ENCODE peak calls at places on chromosome 22, in four cellular contexts. One of them, this sample, is unnamed.

GRCh38 chr22:19431641-19432091 is at the start of gene HIRA:
- DNase-seq in HepG2: peak
- DNase-seq in GM12878: no peak
- DNase-seq in H1: peak
- DNase-seq in this sample: no peak

GRCh38 chr22:26318975-26319374 is 110.1 kb upstream of the ASPHD2 start:
- DNase-seq in HepG2: peak
- DNase-seq in GM12878: no peak
- DNase-seq in H1: no peak
- DNase-seq in this sample: no peak

GRCh38 chr22:47201996-47202818 is 439.8 kb downstream of the TBC1D22A start:
- DNase-seq in HepG2: no peak
- DNase-seq in GM12878: no peak
- DNase-seq in H1: peak
- DNase-seq in this sample: no peak

GRCh38 chr22:20783844-20784723 is 10.2 kb downstream of the SERPIND1 start:
- DNase-seq in HepG2: peak
- DNase-seq in GM12878: peak
- DNase-seq in H1: peak
- DNase-seq in this sample: no peak

GRCh38 chr22:34105461-34106062 is 185.3 kb upstream of the LARGE1 start:
- DNase-seq in HepG2: peak
- DNase-seq in GM12878: no peak
- DNase-seq in H1: peak
- DNase-seq in this sample: peak

GRCh38 chr22:26401726-26402125 is 27.3 kb upstream of the ASPHD2 start:
- DNase-seq in HepG2: no peak
- DNase-seq in GM12878: no peak
- DNase-seq in H1: no peak
- DNase-seq in this sample: no peak

GRCh38 chr22:27850000-27850465 is 48.5 kb upstream of the MN1 start:
- DNase-seq in HepG2: peak
- DNase-seq in GM12878: no peak
- DNase-seq in H1: peak
- DNase-seq in this sample: peak

GRCh38 chr22:25364736-25365241 is 145.3 kb downstream of the CRYBB2 start:
- DNase-seq in HepG2: no peak
- DNase-seq in GM12878: no peak
- DNase-seq in H1: no peak
- DNase-seq in this sample: no peak

GRCh38 chr22:28023774-28024173 is 104.7 kb upstream of the PITPNB start:
- DNase-seq in HepG2: no peak
- DNase-seq in GM12878: no peak
- DNase-seq in H1: no peak
- DNase-seq in this sample: no peak

GRCh38 chr22:20239063-20239950 is 28.8 kb downstream of the RTN4R start:
- DNase-seq in HepG2: no peak
- DNase-seq in GM12878: no peak
- DNase-seq in H1: no peak
- DNase-seq in this sample: no peak

GRCh38 chr22:32622004-32622761 is 147.6 kb downstream of the FBXO7 start:
- DNase-seq in HepG2: peak
- DNase-seq in GM12878: no peak
- DNase-seq in H1: peak
- DNase-seq in this sample: peak

GRCh38 chr22:19641254-19641982 is 72.9 kb upstream of the SEPTIN5 start:
- DNase-seq in HepG2: no peak
- DNase-seq in GM12878: no peak
- DNase-seq in H1: peak
- DNase-seq in this sample: peak

GRCh38 chr22:30208631-30209603 is 37.6 kb downstream of the LIF start:
- DNase-seq in HepG2: peak
- DNase-seq in GM12878: no peak
- DNase-seq in H1: no peak
- DNase-seq in this sample: no peak

GRCh38 chr22:21634844-21635243 is 2.3 kb downstream of the CCDC116 start:
- DNase-seq in HepG2: no peak
- DNase-seq in GM12878: no peak
- DNase-seq in H1: no peak
- DNase-seq in this sample: no peak

GRCh38 chr22:32265882-32266767 is 11.0 kb upstream of the SLC5A4 start:
- DNase-seq in HepG2: peak
- DNase-seq in GM12878: no peak
- DNase-seq in H1: peak
- DNase-seq in this sample: peak

GRCh38 chr22:28799125-28799833 is 1.1 kb downstream of the XBP1 start:
- DNase-seq in HepG2: peak
- DNase-seq in GM12878: no peak
- DNase-seq in H1: no peak
- DNase-seq in this sample: no peak

GRCh38 chr22:44292007-44292370 is 20.8 kb downstream of the SHISAL1 start:
- DNase-seq in HepG2: no peak
- DNase-seq in GM12878: no peak
- DNase-seq in H1: no peak
- DNase-seq in this sample: peak

GRCh38 chr22:29255064-29255621 is 12.6 kb downstream of the RHBDD3 start:
- DNase-seq in HepG2: no peak
- DNase-seq in GM12878: no peak
- DNase-seq in H1: no peak
- DNase-seq in this sample: no peak

GRCh38 chr22:19524170-19525115 is at the start of gene CLDN5:
- DNase-seq in HepG2: no peak
- DNase-seq in GM12878: no peak
- DNase-seq in H1: peak
- DNase-seq in this sample: no peak

GRCh38 chr22:30890689-30891442 is 77.7 kb downstream of the MORC2 start:
- DNase-seq in HepG2: no peak
- DNase-seq in GM12878: no peak
- DNase-seq in H1: peak
- DNase-seq in this sample: peak

GRCh38 chr22:25334091-25334490 is 114.7 kb downstream of the CRYBB2 start:
- DNase-seq in HepG2: peak
- DNase-seq in GM12878: peak
- DNase-seq in H1: peak
- DNase-seq in this sample: peak

GRCh38 chr22:17922925-17923898 is 101.1 kb downstream of the MICAL3 start:
- DNase-seq in HepG2: no peak
- DNase-seq in GM12878: no peak
- DNase-seq in H1: no peak
- DNase-seq in this sample: no peak

GRCh38 chr22:27580311-27580897 is 221.2 kb downstream of the MN1 start:
- DNase-seq in HepG2: no peak
- DNase-seq in GM12878: no peak
- DNase-seq in H1: no peak
- DNase-seq in this sample: no peak

GRCh38 chr22:29523761-29524160 is 29.8 kb downstream of the THOC5 start:
- DNase-seq in HepG2: no peak
- DNase-seq in GM12878: no peak
- DNase-seq in H1: no peak
- DNase-seq in this sample: no peak

GRCh38 chr22:29093980-29094379 is 21.1 kb downstream of the KREMEN1 start:
- DNase-seq in HepG2: no peak
- DNase-seq in GM12878: no peak
- DNase-seq in H1: no peak
- DNase-seq in this sample: no peak

GRCh38 chr22:44596726-44597125 is 98.7 kb upstream of the RTL6 start:
- DNase-seq in HepG2: no peak
- DNase-seq in GM12878: no peak
- DNase-seq in H1: no peak
- DNase-seq in this sample: no peak

GRCh38 chr22:27240298-27240885 is 561.2 kb downstream of the MN1 start:
- DNase-seq in HepG2: no peak
- DNase-seq in GM12878: no peak
- DNase-seq in H1: no peak
- DNase-seq in this sample: no peak

GRCh38 chr22:21754523-21755128 is 19.0 kb upstream of the YPEL1 start:
- DNase-seq in HepG2: no peak
- DNase-seq in GM12878: no peak
- DNase-seq in H1: no peak
- DNase-seq in this sample: no peak

GRCh38 chr22:20229916-20230775 is 38.0 kb downstream of the RTN4R start:
- DNase-seq in HepG2: no peak
- DNase-seq in GM12878: no peak
- DNase-seq in H1: no peak
- DNase-seq in this sample: no peak

GRCh38 chr22:35337932-35338331 is 38.2 kb downstream of the TOM1 start:
- DNase-seq in HepG2: no peak
- DNase-seq in GM12878: no peak
- DNase-seq in H1: no peak
- DNase-seq in this sample: no peak

GRCh38 chr22:22103078-22103593 is 120.5 kb upstream of the TOP3B start:
- DNase-seq in HepG2: no peak
- DNase-seq in GM12878: no peak
- DNase-seq in H1: peak
- DNase-seq in this sample: no peak

GRCh38 chr22:44211946-44212930 is 31.5 kb downstream of the PARVG start:
- DNase-seq in HepG2: no peak
- DNase-seq in GM12878: no peak
- DNase-seq in H1: peak
- DNase-seq in this sample: no peak

GRCh38 chr22:21025266-21025665 is 7.1 kb downstream of the SLC7A4 start:
- DNase-seq in HepG2: no peak
- DNase-seq in GM12878: no peak
- DNase-seq in H1: no peak
- DNase-seq in this sample: no peak

GRCh38 chr22:20810645-20811044 is 36.7 kb downstream of the SERPIND1 start:
- DNase-seq in HepG2: no peak
- DNase-seq in GM12878: no peak
- DNase-seq in H1: no peak
- DNase-seq in this sample: no peak

GRCh38 chr22:30940655-30941362 is 27.8 kb downstream of the MORC2 start:
- DNase-seq in HepG2: no peak
- DNase-seq in GM12878: no peak
- DNase-seq in H1: no peak
- DNase-seq in this sample: no peak

GRCh38 chr22:27597703-27598444 is 203.7 kb downstream of the MN1 start:
- DNase-seq in HepG2: no peak
- DNase-seq in GM12878: no peak
- DNase-seq in H1: no peak
- DNase-seq in this sample: no peak

GRCh38 chr22:44519895-44520294 is 21.9 kb upstream of the RTL6 start:
- DNase-seq in HepG2: no peak
- DNase-seq in GM12878: no peak
- DNase-seq in H1: no peak
- DNase-seq in this sample: no peak

GRCh38 chr22:24216541-24217209 is 28.2 kb downstream of the GGT5 start:
- DNase-seq in HepG2: no peak
- DNase-seq in GM12878: peak
- DNase-seq in H1: no peak
- DNase-seq in this sample: no peak
- TF ChIP-seq ZNF274 in HepG2: no peak
- TF ChIP-seq ZNF274 in GM12878: no peak
- TF ChIP-seq ZNF274 in H1: no peak
- TF ChIP-seq ZNF274 in this sample: no peak

GRCh38 chr22:36900880-36901279 is 12.5 kb upstream of the CSF2RB start:
- DNase-seq in HepG2: no peak
- DNase-seq in GM12878: no peak
- DNase-seq in H1: peak
- DNase-seq in this sample: peak
- H3K4me3 ChIP-seq in HepG2: no peak
- H3K4me3 ChIP-seq in GM12878: peak
- H3K4me3 ChIP-seq in H1: peak
- H3K4me3 ChIP-seq in this sample: no peak

GRCh38 chr22:42680648-42681047 is 31.5 kb upstream of the CYB5R3 start:
- DNase-seq in HepG2: no peak
- DNase-seq in GM12878: no peak
- DNase-seq in H1: no peak
- DNase-seq in this sample: no peak

GRCh38 chr22:42684462-42685195 is 35.4 kb upstream of the CYB5R3 start:
- DNase-seq in HepG2: no peak
- DNase-seq in GM12878: no peak
- DNase-seq in H1: no peak
- DNase-seq in this sample: no peak

GRCh38 chr22:42682113-42682851 is 33.1 kb upstream of the CYB5R3 start:
- DNase-seq in HepG2: no peak
- DNase-seq in GM12878: no peak
- DNase-seq in H1: no peak
- DNase-seq in this sample: no peak

GRCh38 chr22:42685941-42686666 is 34.6 kb downstream of the A4GALT start:
- DNase-seq in HepG2: no peak
- DNase-seq in GM12878: no peak
- DNase-seq in H1: no peak
- DNase-seq in this sample: no peak

GRCh38 chr22:42683599-42684283 is 34.5 kb upstream of the CYB5R3 start:
- DNase-seq in HepG2: no peak
- DNase-seq in GM12878: no peak
- DNase-seq in H1: no peak
- DNase-seq in this sample: no peak
- TF ChIP-seq SUZ12 in HepG2: no peak
- TF ChIP-seq SUZ12 in GM12878: no peak
- TF ChIP-seq SUZ12 in H1: no peak
- TF ChIP-seq SUZ12 in this sample: no peak

DNA sequence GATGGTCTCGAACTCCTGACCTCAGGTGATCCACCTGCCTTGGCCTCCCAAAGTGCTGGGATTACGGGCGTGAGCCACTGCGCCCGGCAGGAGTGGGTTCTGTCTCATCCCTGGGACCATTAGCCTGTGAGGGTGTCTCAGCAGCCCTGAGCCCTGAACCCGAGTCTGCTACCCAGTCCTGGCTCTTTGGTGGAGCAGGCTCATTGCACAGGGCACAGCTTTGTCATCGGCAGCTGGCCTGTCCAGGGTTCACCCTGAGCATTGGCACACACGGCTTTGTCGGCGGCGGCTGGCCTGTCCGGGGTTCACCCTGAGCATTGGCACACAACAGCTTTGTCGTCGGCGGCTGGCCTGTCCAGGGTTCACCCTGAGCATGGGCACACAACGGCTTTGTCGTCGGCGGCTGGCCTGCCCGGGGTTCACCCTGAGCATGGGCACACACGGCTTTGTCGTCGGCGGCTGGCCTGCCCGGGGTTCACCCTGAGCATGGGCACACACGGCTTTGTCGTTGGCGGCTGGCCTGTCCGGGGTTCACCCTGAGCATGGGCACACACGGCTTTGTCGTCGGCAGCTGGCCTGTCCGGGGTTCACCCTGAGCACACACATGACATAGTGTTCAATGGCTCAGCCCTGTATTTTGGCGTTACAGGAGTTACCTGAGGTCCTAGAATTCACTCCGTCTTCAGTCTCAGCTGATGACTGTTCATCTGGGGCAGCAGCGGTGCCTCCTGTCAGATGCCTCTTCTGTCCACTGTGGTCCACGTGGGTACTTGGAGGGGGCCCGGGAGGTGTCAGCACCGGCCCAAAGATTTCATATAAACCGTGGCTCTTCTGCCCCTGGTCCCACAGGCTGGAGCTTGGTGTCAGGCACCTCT is 1082.5 kb downstream of the BRD1 start:
- DNase-seq in HepG2: no peak
- DNase-seq in GM12878: no peak
- DNase-seq in H1: peak
- DNase-seq in this sample: no peak
- TF ChIP-seq ZNF274 in HepG2: no peak
- TF ChIP-seq ZNF274 in GM12878: no peak
- TF ChIP-seq ZNF274 in H1: no peak
- TF ChIP-seq ZNF274 in this sample: no peak